ENCODE peak calls at places on chromosomes 5 and 9, in eight cellular contexts. S, G, H, P, U, F, O and L are unnamed samples. For H3K4me1, the result is how much of the 10 kb centered on the place peaks cover.

GRCh38 chr9:38396371-38396671 is 3.8 kb downstream of the ALDH1B1 start:
- DNase-seq in P (no peak), H (no peak), G (no peak), S (no peak), O (no peak), F (no peak), U (no peak), L (no peak)

GRCh38 chr9:82260691-82261090 is 272.1 kb downstream of the SPATA31D1 start:
- DNase-seq in U (no peak), G (no peak), O (no peak), P (peak), S (no peak), F (no peak), H (no peak), L (no peak)

GRCh38 chr9:134595014-134595413 is 46.6 kb upstream of the COL5A1 start:
- DNase-seq in H (no peak), U (no peak), G (no peak), S (no peak), F (no peak), O (peak), P (no peak), L (no peak)

GRCh38 chr9:37511006-37511714 is 25.4 kb downstream of the POLR1E start:
- DNase-seq in H (no peak), P (peak), F (peak), U (no peak), G (no peak), S (no peak), O (no peak), L (no peak)

GRCh38 chr9:14692536-14692917 is 705 bp downstream of the ZDHHC21 start:
- DNase-seq in F (no peak), H (no peak), O (no peak), G (no peak), U (peak), P (no peak), S (no peak), L (no peak)

GRCh38 chr5:169213479-169213878 is 87.5 kb downstream of the SLIT3 start:
- DNase-seq in G (no peak), S (no peak), U (no peak), H (no peak), F (no peak), P (no peak), O (no peak), L (no peak)

GRCh38 chr5:34891981-34892380 is 23.3 kb downstream of the RAD1 start:
- DNase-seq in H (no peak), U (no peak), G (no peak), F (no peak), O (no peak), P (no peak), S (peak), L (no peak)

GRCh38 chr5:74468421-74468820 is 172.1 kb downstream of the ENC1 start:
- DNase-seq in H (no peak), S (no peak), O (no peak), G (no peak), U (no peak), F (no peak), P (no peak), L (no peak)

GRCh38 chr9:34292552-34292951 is 36.5 kb downstream of the KIF24 start:
- DNase-seq in O (no peak), G (no peak), S (no peak), H (no peak), P (no peak), F (no peak), U (no peak), L (no peak)

GRCh38 chr5:142942901-142943300 is 172.7 kb downstream of the ARHGAP26 start:
- DNase-seq in H (no peak), S (no peak), O (no peak), G (no peak), P (no peak), F (no peak), U (no peak), L (no peak)

GRCh38 chr5:134145779-134146581 is 30.8 kb downstream of the SKP1 start:
- DNase-seq in P (peak), F (peak), U (peak), G (no peak), S (peak), H (peak), O (peak), L (peak)

GRCh38 chr9:95725045-95725444 is 150.4 kb upstream of the ERCC6L2 start:
- DNase-seq in S (no peak), G (no peak), O (no peak), P (no peak), H (no peak), F (no peak), U (no peak), L (no peak)

GRCh38 chr5:78626009-78626571 is 22.5 kb downstream of the LHFPL2 start:
- DNase-seq in U (no peak), S (no peak), P (peak), H (no peak), O (no peak), F (no peak), G (no peak), L (no peak)

GRCh38 chr9:89466451-89467277 is 31.2 kb downstream of the SEMA4D start:
- DNase-seq in O (no peak), P (no peak), U (no peak), F (peak), H (no peak), G (no peak), S (no peak), L (no peak)

DNA sequence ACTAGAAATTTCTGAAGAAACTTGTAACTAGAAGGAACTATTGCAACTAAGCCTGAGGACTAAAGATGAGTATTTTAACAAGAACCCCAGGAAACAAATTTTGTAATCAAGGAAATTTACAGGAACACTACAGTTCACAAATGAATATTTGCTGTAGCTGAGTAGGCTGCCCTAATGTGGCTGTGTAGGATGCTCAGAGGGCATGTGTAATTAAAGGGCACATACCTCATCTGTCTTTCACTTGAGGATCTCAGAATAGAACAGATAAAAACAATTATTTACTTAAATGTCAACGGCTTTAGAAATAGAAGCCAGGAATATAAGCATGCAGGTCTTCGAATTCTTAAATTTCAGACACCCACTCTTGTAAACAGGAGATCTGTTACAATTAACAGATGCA is 119.8 kb downstream of the MED27 start:
- DNase-seq in O (no peak), H (no peak), P (no peak), S (no peak), U (no peak), F (no peak), G (no peak), L (no peak)
- TF ChIP-seq POLR2A in O (no peak), H (no peak), P (no peak), S (no peak), U (no peak), F (no peak), G (no peak), L (no peak)

DNA sequence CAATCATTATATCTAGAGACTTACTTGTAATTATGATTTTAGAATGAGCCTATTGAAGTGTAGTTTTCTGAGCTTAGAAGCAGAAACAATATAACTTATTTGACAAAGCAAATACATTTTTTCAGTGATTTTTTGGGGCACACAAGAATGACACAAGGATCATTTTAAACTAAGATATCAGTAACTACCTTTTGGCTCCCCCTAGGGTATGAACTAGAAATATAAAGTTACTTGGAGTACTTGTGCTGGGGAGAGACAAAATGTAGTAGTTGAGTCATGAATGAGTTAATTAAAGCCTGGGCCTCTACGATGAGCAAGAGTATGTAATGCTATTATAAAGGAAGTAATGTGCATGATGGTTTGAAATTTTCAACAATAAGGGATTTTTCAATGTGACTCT is 1244.1 kb upstream of the ACO1 start:
- DNase-seq in F (no peak), H (no peak), P (no peak), O (no peak), U (no peak), G (no peak), S (no peak), L (no peak)
- TF ChIP-seq CTCF in F (no peak), H (no peak), P (no peak), O (no peak), U (peak), G (no peak), S (no peak), L (no peak)

GRCh38 chr9:109986423-109987055 is 206.5 kb downstream of the PALM2AKAP2 start:
- DNase-seq in U (no peak), P (no peak), O (no peak), H (no peak), F (no peak), S (no peak), G (no peak), L (no peak)

GRCh38 chr9:109989296-109989695 is 209.3 kb downstream of the PALM2AKAP2 start:
- DNase-seq in F (no peak), U (no peak), P (no peak), O (no peak), H (no peak), S (no peak), G (no peak), L (no peak)

GRCh38 chr9:109993250-109993978 is 213.4 kb downstream of the PALM2AKAP2 start:
- DNase-seq in G (no peak), S (no peak), O (no peak), F (no peak), P (no peak), U (no peak), H (no peak), L (no peak)

GRCh38 chr9:109992293-109992692 is 212.3 kb downstream of the PALM2AKAP2 start:
- DNase-seq in O (no peak), G (no peak), S (no peak), P (no peak), U (no peak), H (no peak), F (no peak), L (no peak)

GRCh38 chr9:109990541-109990940 is 210.5 kb downstream of the PALM2AKAP2 start:
- DNase-seq in U (no peak), F (no peak), H (no peak), G (no peak), S (no peak), O (no peak), P (no peak), L (no peak)
- H3K4me1 ChIP-seq in U (under half), F (under half), H (under half), G (under half), S (under half), O (under half), P (under half), L (under half)

DNA sequence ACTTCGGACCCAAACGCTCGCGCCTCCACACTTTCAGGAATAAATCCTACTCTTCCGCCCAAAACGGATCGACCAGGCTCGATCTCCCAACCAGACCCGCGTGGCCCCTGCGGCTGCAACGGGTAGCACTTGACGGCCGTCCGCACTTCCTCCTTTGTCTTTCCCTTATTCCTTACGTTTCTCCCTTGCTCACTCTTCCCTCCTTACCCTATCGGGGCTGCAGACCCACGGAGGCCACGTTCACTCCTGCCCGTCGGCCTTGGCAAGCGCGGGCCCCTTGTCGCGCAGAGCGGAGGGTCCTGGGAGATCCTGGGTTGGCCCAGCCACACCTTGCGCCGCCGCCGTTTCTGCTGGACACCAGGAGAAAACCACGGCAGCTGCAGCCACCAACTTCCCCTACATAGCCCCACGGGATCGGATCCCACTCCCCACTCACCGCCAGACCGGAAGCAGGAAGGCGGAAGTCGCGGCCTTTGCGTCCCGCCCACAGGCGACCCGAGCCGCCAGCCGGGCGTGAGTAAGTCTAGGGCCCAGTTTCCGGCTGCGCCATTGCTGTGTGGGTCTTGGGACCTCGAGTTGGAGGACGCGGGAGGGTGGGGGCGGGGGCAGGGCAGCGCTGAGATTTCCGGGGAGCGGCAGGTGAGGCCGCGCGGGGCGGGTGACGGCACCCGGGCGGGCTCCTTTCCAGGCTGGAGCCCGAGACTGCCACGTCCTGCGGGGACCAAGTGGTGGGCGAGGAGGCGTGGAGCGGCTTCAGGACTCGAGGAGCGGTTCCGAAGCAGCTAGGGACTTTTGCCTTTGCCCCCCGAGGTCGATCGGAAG is at the start of gene SMIM15:
- DNase-seq in H (peak), F (peak), P (peak), U (peak), O (peak), S (peak), G (peak), L (peak)
- TF ChIP-seq POLR2A in H (no peak), F (peak), P (no peak), U (peak), O (peak), S (peak), G (peak), L (peak)

GRCh38 chr5:174100490-174100889 is 55.0 kb downstream of the NSG2 start:
- DNase-seq in H (no peak), S (no peak), F (no peak), G (no peak), P (no peak), U (no peak), O (no peak), L (no peak)
- TF ChIP-seq CTCF in H (no peak), S (no peak), F (no peak), G (no peak), P (no peak), U (no peak), O (no peak), L (no peak)

GRCh38 chr5:14983666-14984441 is 112.3 kb upstream of the ANKH start:
- DNase-seq in S (no peak), U (no peak), G (no peak), F (no peak), O (no peak), P (no peak), H (no peak), L (peak)
- H3K4me1 ChIP-seq in S (under half), U (under half), G (under half), F (under half), O (under half), P (under half), H (under half), L (under half)

GRCh38 chr5:40796487-40796889 is 1.7 kb downstream of the PRKAA1 start:
- DNase-seq in O (no peak), S (no peak), P (no peak), G (no peak), H (no peak), U (no peak), F (no peak), L (no peak)

GRCh38 chr5:40798856-40799210 is 659 bp upstream of the PRKAA1 start:
- DNase-seq in O (no peak), U (no peak), H (no peak), S (no peak), F (no peak), G (no peak), P (no peak), L (no peak)

GRCh38 chr5:40797273-40798011 is 732 bp downstream of the PRKAA1 start:
- DNase-seq in U (peak), P (peak), F (peak), H (peak), S (peak), O (peak), G (no peak), L (peak)

GRCh38 chr5:40799248-40799647 is 1.1 kb upstream of the PRKAA1 start:
- DNase-seq in U (no peak), G (no peak), H (no peak), P (no peak), F (no peak), O (no peak), S (no peak), L (no peak)

GRCh38 chr5:40798012-40798855 is at the start of gene PRKAA1:
- DNase-seq in U (peak), F (peak), S (peak), O (peak), G (peak), H (peak), P (peak), L (peak)
- TF ChIP-seq POLR2A in U (peak), F (peak), S (peak), O (peak), G (peak), H (peak), P (peak), L (peak)